ENCODE peak calls at places on chromosome 1, in eight cellular contexts. H is NCI-H146; Q is WTC11; P is CMK; L is Daoy; W is RPMI7951; R is NCI-H510A treated with DMSO at 0.1 percent for 48 hours; D is stimulated activated CD4-positive, alpha-beta T cell treated with anti-CD3 and anti-CD28 coated beads, TNF-alpha, amount 100 ng/mL, for 1 hour. F is an unnamed sample.

GRCh38 chr1:240866724-240867123 is 254.8 kb upstream of the GREM2 start:
- DNase-seq in H (no peak), Q (no peak), P (no peak), L (no peak), W (no peak), R (no peak), D (no peak), F (no peak)

GRCh38 chr1:38656741-38657140 is 202.8 kb downstream of the RRAGC start:
- DNase-seq in H (no peak), Q (no peak), P (no peak), L (no peak), W (no peak), R (no peak), D (no peak), F (no peak)

GRCh38 chr1:183609313-183609712 is 19.1 kb upstream of the NCF2 start:
- DNase-seq in H (peak; percentile 20), Q (no peak), P (peak; percentile 27), L (peak; percentile 64), W (peak; percentile 68), R (no peak), D (no peak), F (no peak)

GRCh38 chr1:15507278-15507677 is 16.7 kb downstream of the CASP9 start:
- DNase-seq in H (no peak), Q (no peak), P (no peak), L (no peak), W (no peak), R (no peak), D (no peak), F (no peak)

GRCh38 chr1:39500862-39501389 is 9.5 kb downstream of the BMP8A start:
- DNase-seq in H (no peak), Q (no peak), P (no peak), L (no peak), W (peak; percentile 69), R (no peak), D (no peak), F (no peak)

GRCh38 chr1:234408757-234409156 is 35.5 kb downstream of the COA6 start:
- DNase-seq in H (no peak), Q (no peak), P (no peak), L (no peak), W (no peak), R (no peak), D (peak; percentile 22), F (no peak)

GRCh38 chr1:207309775-207310273 is 11.7 kb upstream of the CD55 start:
- DNase-seq in H (no peak), Q (no peak), P (peak; percentile 52), L (peak; percentile 90), W (peak; percentile 84), R (no peak), D (no peak), F (no peak)

GRCh38 chr1:91830242-91831131 is 55.5 kb downstream of the TGFBR3 start:
- DNase-seq in H (peak; percentile 78), Q (no peak), P (no peak), L (peak; percentile 85), W (peak; percentile 91), R (no peak), D (no peak), F (peak; percentile 88)

GRCh38 chr1:87140831-87141540 is 187.7 kb upstream of the LMO4 start:
- DNase-seq in H (no peak), Q (no peak), P (no peak), L (peak; percentile 40), W (peak; percentile 58), R (no peak), D (no peak), F (no peak)

GRCh38 chr1:183089025-183089639 is 65.9 kb downstream of the LAMC1 start:
- DNase-seq in H (peak; percentile 3), Q (no peak), P (no peak), L (no peak), W (no peak), R (peak; percentile 72), D (no peak), F (no peak)

F was measured in osteocyte.